ENCODE peak calls at places on chromosomes 6 and 20, in six cellular contexts. One of them, this sample, is unnamed.

GRCh38 chr20:62533591-62534495 is 58.0 kb upstream of the GATA5 start:
- DNase-seq in A172: no peak
- DNase-seq in thoracic aorta: no peak
- DNase-seq in GM04504: no peak
- DNase-seq in epithelial cell of prostate: no peak
- DNase-seq in stimulated activated CD4-positive, alpha-beta T cell treated with anti-CD3 and anti-CD28 coated beads, Interleukin-2, amount 100 ng/mL, for 48 hours: no peak
- DNase-seq in this sample: no peak

GRCh38 chr6:797479-798077 is 104.6 kb upstream of the EXOC2 start:
- DNase-seq in epithelial cell of prostate: no peak
- DNase-seq in stimulated activated CD4-positive, alpha-beta T cell treated with anti-CD3 and anti-CD28 coated beads, Interleukin-2, amount 100 ng/mL, for 48 hours: peak; percentile 43
- DNase-seq in thoracic aorta: no peak
- DNase-seq in GM04504: peak; percentile 24
- DNase-seq in A172: peak; percentile 50
- DNase-seq in this sample: peak; percentile 20

GRCh38 chr6:119683022-119683421 is 333.5 kb upstream of the MAN1A1 start:
- DNase-seq in thoracic aorta: no peak
- DNase-seq in stimulated activated CD4-positive, alpha-beta T cell treated with anti-CD3 and anti-CD28 coated beads, Interleukin-2, amount 100 ng/mL, for 48 hours: no peak
- DNase-seq in A172: no peak
- DNase-seq in epithelial cell of prostate: no peak
- DNase-seq in GM04504: no peak
- DNase-seq in this sample: no peak

GRCh38 chr6:6840831-6841263 is 252.3 kb downstream of the LY86 start:
- DNase-seq in stimulated activated CD4-positive, alpha-beta T cell treated with anti-CD3 and anti-CD28 coated beads, Interleukin-2, amount 100 ng/mL, for 48 hours: no peak
- DNase-seq in GM04504: no peak
- DNase-seq in epithelial cell of prostate: no peak
- DNase-seq in thoracic aorta: no peak
- DNase-seq in A172: no peak
- DNase-seq in this sample: no peak

GRCh38 chr6:103183831-103184411 is 1675.8 kb downstream of the HACE1 start:
- DNase-seq in thoracic aorta: no peak
- DNase-seq in epithelial cell of prostate: no peak
- DNase-seq in GM04504: no peak
- DNase-seq in stimulated activated CD4-positive, alpha-beta T cell treated with anti-CD3 and anti-CD28 coated beads, Interleukin-2, amount 100 ng/mL, for 48 hours: no peak
- DNase-seq in A172: no peak
- DNase-seq in this sample: no peak

GRCh38 chr20:37239026-37239451 is 22.6 kb downstream of the GHRH start:
- DNase-seq in thoracic aorta: no peak
- DNase-seq in epithelial cell of prostate: no peak
- DNase-seq in A172: no peak
- DNase-seq in stimulated activated CD4-positive, alpha-beta T cell treated with anti-CD3 and anti-CD28 coated beads, Interleukin-2, amount 100 ng/mL, for 48 hours: no peak
- DNase-seq in GM04504: no peak
- DNase-seq in this sample: no peak

GRCh38 chr20:33211817-33212424 is 5.2 kb upstream of the BPIFA3 start:
- DNase-seq in A172: peak; percentile 56
- DNase-seq in GM04504: no peak
- DNase-seq in stimulated activated CD4-positive, alpha-beta T cell treated with anti-CD3 and anti-CD28 coated beads, Interleukin-2, amount 100 ng/mL, for 48 hours: no peak
- DNase-seq in thoracic aorta: no peak
- DNase-seq in epithelial cell of prostate: peak; percentile 29
- DNase-seq in this sample: peak; percentile 82

GRCh38 chr6:76221525-76221924 is 149.1 kb upstream of the IMPG1 start:
- DNase-seq in A172: no peak
- DNase-seq in thoracic aorta: no peak
- DNase-seq in stimulated activated CD4-positive, alpha-beta T cell treated with anti-CD3 and anti-CD28 coated beads, Interleukin-2, amount 100 ng/mL, for 48 hours: no peak
- DNase-seq in GM04504: no peak
- DNase-seq in epithelial cell of prostate: no peak
- DNase-seq in this sample: no peak

GRCh38 chr20:977021-977420 is 25.1 kb downstream of the RSPO4 start:
- DNase-seq in epithelial cell of prostate: no peak
- DNase-seq in stimulated activated CD4-positive, alpha-beta T cell treated with anti-CD3 and anti-CD28 coated beads, Interleukin-2, amount 100 ng/mL, for 48 hours: no peak
- DNase-seq in thoracic aorta: no peak
- DNase-seq in GM04504: no peak
- DNase-seq in A172: no peak
- DNase-seq in this sample: no peak

GRCh38 chr20:62331347-62331746 is 28.6 kb downstream of the ADRM1 start:
- DNase-seq in epithelial cell of prostate: no peak
- DNase-seq in stimulated activated CD4-positive, alpha-beta T cell treated with anti-CD3 and anti-CD28 coated beads, Interleukin-2, amount 100 ng/mL, for 48 hours: no peak
- DNase-seq in GM04504: no peak
- DNase-seq in thoracic aorta: no peak
- DNase-seq in A172: no peak
- DNase-seq in this sample: no peak

GRCh38 chr20:59765599-59766177 is 161.3 kb downstream of the PHACTR3 start:
- DNase-seq in A172: no peak
- DNase-seq in GM04504: no peak
- DNase-seq in stimulated activated CD4-positive, alpha-beta T cell treated with anti-CD3 and anti-CD28 coated beads, Interleukin-2, amount 100 ng/mL, for 48 hours: peak; percentile 10
- DNase-seq in thoracic aorta: no peak
- DNase-seq in epithelial cell of prostate: no peak
- DNase-seq in this sample: no peak

GRCh38 chr6:125791151-125791819 is 525 bp downstream of the NCOA7 start:
- DNase-seq in thoracic aorta: no peak
- DNase-seq in stimulated activated CD4-positive, alpha-beta T cell treated with anti-CD3 and anti-CD28 coated beads, Interleukin-2, amount 100 ng/mL, for 48 hours: no peak
- DNase-seq in A172: peak; percentile 61
- DNase-seq in GM04504: no peak
- DNase-seq in epithelial cell of prostate: no peak
- DNase-seq in this sample: peak; percentile 58

GRCh38 chr6:127162808-127163207 is 44.3 kb downstream of the RSPO3 start:
- DNase-seq in GM04504: no peak
- DNase-seq in epithelial cell of prostate: no peak
- DNase-seq in A172: no peak
- DNase-seq in stimulated activated CD4-positive, alpha-beta T cell treated with anti-CD3 and anti-CD28 coated beads, Interleukin-2, amount 100 ng/mL, for 48 hours: no peak
- DNase-seq in thoracic aorta: no peak
- DNase-seq in this sample: no peak

GRCh38 chr6:79946773-79947190 is 571 bp downstream of the ELOVL4 start:
- DNase-seq in GM04504: no peak
- DNase-seq in epithelial cell of prostate: no peak
- DNase-seq in stimulated activated CD4-positive, alpha-beta T cell treated with anti-CD3 and anti-CD28 coated beads, Interleukin-2, amount 100 ng/mL, for 48 hours: peak; percentile 3
- DNase-seq in A172: no peak
- DNase-seq in thoracic aorta: no peak
- DNase-seq in this sample: no peak

GRCh38 chr6:46191961-46192360 is 21.2 kb upstream of the ENPP5 start:
- DNase-seq in A172: no peak
- DNase-seq in epithelial cell of prostate: peak; percentile 46
- DNase-seq in stimulated activated CD4-positive, alpha-beta T cell treated with anti-CD3 and anti-CD28 coated beads, Interleukin-2, amount 100 ng/mL, for 48 hours: no peak
- DNase-seq in GM04504: peak; percentile 47
- DNase-seq in thoracic aorta: no peak
- DNase-seq in this sample: peak; percentile 31

GRCh38 chr6:31651602-31652191 is 764 bp downstream of the BAG6 start:
- DNase-seq in stimulated activated CD4-positive, alpha-beta T cell treated with anti-CD3 and anti-CD28 coated beads, Interleukin-2, amount 100 ng/mL, for 48 hours: no peak
- DNase-seq in A172: no peak
- DNase-seq in thoracic aorta: peak; percentile 17
- DNase-seq in epithelial cell of prostate: peak; percentile 56
- DNase-seq in GM04504: peak; percentile 72
- DNase-seq in this sample: peak; percentile 83

GRCh38 chr20:50172347-50173013 is 18.1 kb upstream of the CEBPB start:
- DNase-seq in A172: peak; percentile 69
- DNase-seq in stimulated activated CD4-positive, alpha-beta T cell treated with anti-CD3 and anti-CD28 coated beads, Interleukin-2, amount 100 ng/mL, for 48 hours: no peak
- DNase-seq in GM04504: no peak
- DNase-seq in epithelial cell of prostate: no peak
- DNase-seq in thoracic aorta: no peak
- DNase-seq in this sample: no peak

GRCh38 chr6:137904822-137905617 is 38.0 kb downstream of the TNFAIP3 start:
- DNase-seq in epithelial cell of prostate: no peak
- DNase-seq in GM04504: no peak
- DNase-seq in stimulated activated CD4-positive, alpha-beta T cell treated with anti-CD3 and anti-CD28 coated beads, Interleukin-2, amount 100 ng/mL, for 48 hours: peak; percentile 71
- DNase-seq in A172: no peak
- DNase-seq in thoracic aorta: peak; percentile 16
- DNase-seq in this sample: no peak

GRCh38 chr6:170006524-170007467 is 255.4 kb downstream of the ERMARD start:
- DNase-seq in GM04504: no peak
- DNase-seq in stimulated activated CD4-positive, alpha-beta T cell treated with anti-CD3 and anti-CD28 coated beads, Interleukin-2, amount 100 ng/mL, for 48 hours: no peak
- DNase-seq in A172: no peak
- DNase-seq in epithelial cell of prostate: no peak
- DNase-seq in thoracic aorta: no peak
- DNase-seq in this sample: no peak

GRCh38 chr6:167396659-167397490 is 72.0 kb downstream of the TTLL2 start:
- DNase-seq in GM04504: no peak
- DNase-seq in epithelial cell of prostate: no peak
- DNase-seq in stimulated activated CD4-positive, alpha-beta T cell treated with anti-CD3 and anti-CD28 coated beads, Interleukin-2, amount 100 ng/mL, for 48 hours: no peak
- DNase-seq in A172: no peak
- DNase-seq in thoracic aorta: no peak
- DNase-seq in this sample: no peak

GRCh38 chr20:47198996-47199552 is 157.4 kb downstream of the ZMYND8 start:
- DNase-seq in GM04504: no peak
- DNase-seq in thoracic aorta: no peak
- DNase-seq in stimulated activated CD4-positive, alpha-beta T cell treated with anti-CD3 and anti-CD28 coated beads, Interleukin-2, amount 100 ng/mL, for 48 hours: no peak
- DNase-seq in epithelial cell of prostate: no peak
- DNase-seq in A172: no peak
- DNase-seq in this sample: no peak

GRCh38 chr20:48620486-48621255 is 207.1 kb downstream of the PREX1 start:
- DNase-seq in A172: peak; percentile 90
- DNase-seq in epithelial cell of prostate: peak; percentile 43
- DNase-seq in GM04504: peak; percentile 56
- DNase-seq in stimulated activated CD4-positive, alpha-beta T cell treated with anti-CD3 and anti-CD28 coated beads, Interleukin-2, amount 100 ng/mL, for 48 hours: peak; percentile 75
- DNase-seq in thoracic aorta: peak; percentile 23
- DNase-seq in this sample: peak; percentile 87

GRCh38 chr6:155177369-155177961 is 86.3 kb upstream of the CLDN20 start:
- DNase-seq in stimulated activated CD4-positive, alpha-beta T cell treated with anti-CD3 and anti-CD28 coated beads, Interleukin-2, amount 100 ng/mL, for 48 hours: peak; percentile 65
- DNase-seq in epithelial cell of prostate: no peak
- DNase-seq in GM04504: peak; percentile 32
- DNase-seq in A172: peak; percentile 73
- DNase-seq in thoracic aorta: no peak
- DNase-seq in this sample: peak; percentile 52

GRCh38 chr20:61878478-61879302 is 187.0 kb downstream of the TAF4 start:
- DNase-seq in epithelial cell of prostate: no peak
- DNase-seq in thoracic aorta: no peak
- DNase-seq in A172: no peak
- DNase-seq in GM04504: no peak
- DNase-seq in stimulated activated CD4-positive, alpha-beta T cell treated with anti-CD3 and anti-CD28 coated beads, Interleukin-2, amount 100 ng/mL, for 48 hours: no peak
- DNase-seq in this sample: no peak